ENCODE peak calls at places on chromosome 13, in five cellular contexts. One of them, this sample, is unnamed.

GRCh38 chr13:60583196-60583908 is 186.3 kb downstream of the TDRD3 start:
- DNase-seq in OCI-LY7: no peak
- DNase-seq in RWPE1: no peak
- DNase-seq in fibroblast of pulmonary artery: peak; percentile 67
- DNase-seq in foreskin fibroblast: peak; percentile 14
- DNase-seq in this sample: no peak

GRCh38 chr13:21703846-21704245 is 33.0 kb downstream of the FGF9 start:
- DNase-seq in OCI-LY7: no peak
- DNase-seq in RWPE1: peak; percentile 11
- DNase-seq in fibroblast of pulmonary artery: no peak
- DNase-seq in foreskin fibroblast: no peak
- DNase-seq in this sample: no peak

GRCh38 chr13:84867246-84867645 is 932.0 kb downstream of the SLITRK6 start:
- DNase-seq in OCI-LY7: no peak
- DNase-seq in RWPE1: no peak
- DNase-seq in fibroblast of pulmonary artery: no peak
- DNase-seq in foreskin fibroblast: no peak
- DNase-seq in this sample: no peak

GRCh38 chr13:80945328-80945727 is 604.4 kb upstream of the SPRY2 start:
- DNase-seq in OCI-LY7: no peak
- DNase-seq in RWPE1: no peak
- DNase-seq in fibroblast of pulmonary artery: no peak
- DNase-seq in foreskin fibroblast: peak; percentile 7
- DNase-seq in this sample: no peak

GRCh38 chr13:34103854-34104253 is 285.9 kb downstream of the RFC3 start:
- DNase-seq in OCI-LY7: no peak
- DNase-seq in RWPE1: no peak
- DNase-seq in fibroblast of pulmonary artery: no peak
- DNase-seq in foreskin fibroblast: no peak
- DNase-seq in this sample: no peak

GRCh38 chr13:109773276-109773675 is 13.1 kb downstream of the IRS2 start:
- DNase-seq in OCI-LY7: no peak
- DNase-seq in RWPE1: no peak
- DNase-seq in fibroblast of pulmonary artery: no peak
- DNase-seq in foreskin fibroblast: no peak
- DNase-seq in this sample: no peak

GRCh38 chr13:39364797-39365468 is 238.1 kb downstream of the LHFPL6 start:
- DNase-seq in OCI-LY7: no peak
- DNase-seq in RWPE1: peak; percentile 23
- DNase-seq in fibroblast of pulmonary artery: no peak
- DNase-seq in foreskin fibroblast: peak; percentile 68
- DNase-seq in this sample: no peak

GRCh38 chr13:99063952-99064351 is 86.1 kb upstream of the DOCK9 start:
- DNase-seq in OCI-LY7: no peak
- DNase-seq in RWPE1: no peak
- DNase-seq in fibroblast of pulmonary artery: no peak
- DNase-seq in foreskin fibroblast: peak; percentile 44
- DNase-seq in this sample: no peak

GRCh38 chr13:51944428-51944827 is 66.8 kb downstream of the ATP7B start:
- DNase-seq in OCI-LY7: no peak
- DNase-seq in RWPE1: no peak
- DNase-seq in fibroblast of pulmonary artery: no peak
- DNase-seq in foreskin fibroblast: no peak
- DNase-seq in this sample: no peak

GRCh38 chr13:112058519-112058873 is 8.5 kb upstream of the SOX1 start:
- DNase-seq in OCI-LY7: no peak
- DNase-seq in RWPE1: no peak
- DNase-seq in fibroblast of pulmonary artery: no peak
- DNase-seq in foreskin fibroblast: no peak
- DNase-seq in this sample: no peak

GRCh38 chr13:78660130-78660857 is 1.3 kb upstream of the OBI1 start:
- DNase-seq in OCI-LY7: peak; percentile 39
- DNase-seq in RWPE1: no peak
- DNase-seq in fibroblast of pulmonary artery: no peak
- DNase-seq in foreskin fibroblast: peak; percentile 40
- DNase-seq in this sample: no peak

GRCh38 chr13:45786293-45786920 is 65.1 kb downstream of the SIAH3 start:
- DNase-seq in OCI-LY7: no peak
- DNase-seq in RWPE1: no peak
- DNase-seq in fibroblast of pulmonary artery: no peak
- DNase-seq in foreskin fibroblast: no peak
- DNase-seq in this sample: no peak

This sample was measured in NCI-H1048.